ENCODE peak calls at places on chromosomes 11 and 22, in eight cellular contexts. One of them, this sample, is unnamed.

GRCh38 chr22:22513619-22514018 is 5.1 kb upstream of the ZNF280B start:
- DNase-seq in breast epithelium: no peak
- DNase-seq in sigmoid colon: no peak
- DNase-seq in SK-N-SH: no peak
- DNase-seq in stomach: no peak
- DNase-seq in transverse colon: no peak
- DNase-seq in GM23338: no peak
- DNase-seq in HCT116: no peak
- DNase-seq in this sample: no peak

GRCh38 chr11:85988780-85989179 is 80.1 kb downstream of the PICALM start:
- DNase-seq in HCT116: no peak
- DNase-seq in SK-N-SH: no peak
- DNase-seq in transverse colon: no peak
- DNase-seq in GM23338: no peak
- DNase-seq in stomach: no peak
- DNase-seq in breast epithelium: no peak
- DNase-seq in sigmoid colon: no peak
- DNase-seq in this sample: no peak

GRCh38 chr11:23997356-23997755 is 499.5 kb upstream of the LUZP2 start:
- DNase-seq in breast epithelium: no peak
- DNase-seq in transverse colon: no peak
- DNase-seq in GM23338: no peak
- DNase-seq in stomach: no peak
- DNase-seq in HCT116: no peak
- DNase-seq in SK-N-SH: no peak
- DNase-seq in sigmoid colon: no peak
- DNase-seq in this sample: no peak

GRCh38 chr11:73585834-73586575 is 11.9 kb downstream of the FAM168A start:
- DNase-seq in transverse colon: no peak
- DNase-seq in SK-N-SH: no peak
- DNase-seq in breast epithelium: no peak
- DNase-seq in GM23338: no peak
- DNase-seq in sigmoid colon: no peak
- DNase-seq in stomach: no peak
- DNase-seq in HCT116: no peak
- DNase-seq in this sample: no peak

GRCh38 chr11:118193910-118194566 is 17.6 kb upstream of the SCN2B start:
- DNase-seq in stomach: no peak
- DNase-seq in SK-N-SH: no peak
- DNase-seq in sigmoid colon: no peak
- DNase-seq in transverse colon: no peak
- DNase-seq in breast epithelium: no peak
- DNase-seq in GM23338: no peak
- DNase-seq in HCT116: no peak
- DNase-seq in this sample: no peak

GRCh38 chr11:13346470-13346869 is 68.9 kb downstream of the BMAL1 start:
- DNase-seq in stomach: no peak
- DNase-seq in breast epithelium: no peak
- DNase-seq in GM23338: no peak
- DNase-seq in transverse colon: no peak
- DNase-seq in HCT116: no peak
- DNase-seq in sigmoid colon: no peak
- DNase-seq in SK-N-SH: no peak
- DNase-seq in this sample: no peak

GRCh38 chr22:19396561-19396933 is 35.0 kb downstream of the HIRA start:
- DNase-seq in GM23338: no peak
- DNase-seq in breast epithelium: no peak
- DNase-seq in SK-N-SH: no peak
- DNase-seq in transverse colon: no peak
- DNase-seq in sigmoid colon: no peak
- DNase-seq in HCT116: no peak
- DNase-seq in stomach: no peak
- DNase-seq in this sample: no peak

GRCh38 chr11:9787981-9788521 is 124.2 kb downstream of the SWAP70 start:
- DNase-seq in GM23338: no peak
- DNase-seq in breast epithelium: no peak
- DNase-seq in sigmoid colon: peak
- DNase-seq in SK-N-SH: no peak
- DNase-seq in stomach: no peak
- DNase-seq in HCT116: no peak
- DNase-seq in transverse colon: peak
- DNase-seq in this sample: no peak

GRCh38 chr11:75577198-75577597 is 15.1 kb downstream of the SERPINH1 start:
- DNase-seq in transverse colon: peak
- DNase-seq in SK-N-SH: peak
- DNase-seq in HCT116: no peak
- DNase-seq in stomach: peak
- DNase-seq in GM23338: peak
- DNase-seq in breast epithelium: no peak
- DNase-seq in sigmoid colon: no peak
- DNase-seq in this sample: no peak

GRCh38 chr11:128643661-128644060 is 50.2 kb upstream of the FLI1 start:
- DNase-seq in stomach: no peak
- DNase-seq in GM23338: peak
- DNase-seq in transverse colon: no peak
- DNase-seq in SK-N-SH: no peak
- DNase-seq in breast epithelium: no peak
- DNase-seq in HCT116: no peak
- DNase-seq in sigmoid colon: no peak
- DNase-seq in this sample: no peak

GRCh38 chr22:39935622-39936021 is 24.6 kb upstream of the TMA7B start:
- DNase-seq in GM23338: no peak
- DNase-seq in sigmoid colon: no peak
- DNase-seq in breast epithelium: no peak
- DNase-seq in HCT116: no peak
- DNase-seq in stomach: no peak
- DNase-seq in SK-N-SH: no peak
- DNase-seq in transverse colon: no peak
- DNase-seq in this sample: no peak

GRCh38 chr11:70951139-70951804 is 301.1 kb downstream of the SHANK2 start:
- DNase-seq in breast epithelium: no peak
- DNase-seq in stomach: no peak
- DNase-seq in transverse colon: no peak
- DNase-seq in sigmoid colon: no peak
- DNase-seq in HCT116: no peak
- DNase-seq in GM23338: no peak
- DNase-seq in SK-N-SH: no peak
- DNase-seq in this sample: no peak

GRCh38 chr11:122102426-122102825 is 13.6 kb downstream of the BLID start:
- DNase-seq in sigmoid colon: no peak
- DNase-seq in SK-N-SH: no peak
- DNase-seq in stomach: no peak
- DNase-seq in HCT116: no peak
- DNase-seq in transverse colon: no peak
- DNase-seq in breast epithelium: no peak
- DNase-seq in GM23338: no peak
- DNase-seq in this sample: no peak

GRCh38 chr11:122099345-122100045 is 16.5 kb downstream of the BLID start:
- DNase-seq in HCT116: no peak
- DNase-seq in sigmoid colon: no peak
- DNase-seq in transverse colon: no peak
- DNase-seq in breast epithelium: no peak
- DNase-seq in stomach: no peak
- DNase-seq in GM23338: no peak
- DNase-seq in SK-N-SH: no peak
- DNase-seq in this sample: no peak

GRCh38 chr11:122101625-122102291 is 14.3 kb downstream of the BLID start:
- DNase-seq in stomach: no peak
- DNase-seq in transverse colon: peak
- DNase-seq in sigmoid colon: peak
- DNase-seq in SK-N-SH: peak
- DNase-seq in HCT116: no peak
- DNase-seq in breast epithelium: no peak
- DNase-seq in GM23338: peak
- DNase-seq in this sample: peak

GRCh38 chr11:122098223-122098980 is 17.6 kb downstream of the BLID start:
- DNase-seq in sigmoid colon: no peak
- DNase-seq in breast epithelium: no peak
- DNase-seq in transverse colon: no peak
- DNase-seq in SK-N-SH: no peak
- DNase-seq in stomach: no peak
- DNase-seq in GM23338: no peak
- DNase-seq in HCT116: no peak
- DNase-seq in this sample: no peak

DNA sequence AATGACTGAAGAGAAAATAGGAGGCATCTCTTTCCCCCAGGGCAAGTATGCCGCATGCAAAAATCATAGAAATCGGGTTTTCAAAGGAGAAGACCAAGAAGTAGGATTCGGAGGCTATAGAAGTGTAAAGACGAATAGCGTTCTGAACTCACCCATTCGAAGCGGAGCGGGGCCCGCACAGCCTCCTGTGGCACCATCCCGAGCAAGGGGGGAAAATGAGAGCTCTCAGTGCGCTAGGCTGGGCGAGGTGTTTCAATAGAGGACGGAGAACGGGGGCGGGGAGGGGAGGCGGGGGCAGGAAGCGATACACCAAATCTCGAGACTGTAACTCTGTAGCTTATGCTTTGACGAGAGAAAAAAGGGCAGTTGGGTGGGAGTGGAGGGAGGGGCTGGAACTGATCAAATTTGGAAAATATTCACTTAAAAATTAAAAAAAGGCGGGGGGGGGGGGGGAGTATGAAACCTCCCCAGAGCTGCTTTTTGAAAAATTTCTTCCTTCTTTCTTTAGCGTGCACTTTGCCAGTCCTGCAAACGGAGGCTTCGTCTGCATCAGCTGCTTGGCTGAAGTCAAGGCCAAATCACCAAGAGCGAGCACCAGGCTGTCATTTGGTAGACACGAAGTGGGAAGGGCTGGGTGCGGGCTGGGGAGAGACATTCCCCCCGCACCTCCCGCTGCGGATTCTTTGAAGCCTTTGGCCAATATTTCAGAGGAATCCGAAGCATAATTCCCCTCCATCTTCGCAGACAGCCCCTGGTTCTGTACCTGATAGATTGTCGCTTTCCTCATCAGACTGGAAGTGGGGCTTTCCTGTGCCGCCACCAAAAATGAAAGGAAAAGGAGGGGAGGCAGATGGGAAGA is 15.6 kb downstream of the BLID start:
- DNase-seq in HCT116: no peak
- DNase-seq in stomach: no peak
- DNase-seq in SK-N-SH: peak
- DNase-seq in GM23338: peak
- DNase-seq in breast epithelium: no peak
- DNase-seq in transverse colon: peak
- DNase-seq in sigmoid colon: peak
- DNase-seq in this sample: peak
- TF ChIP-seq POLR2AphosphoS5 in HCT116: peak
- TF ChIP-seq POLR2AphosphoS5 in stomach: no peak
- TF ChIP-seq POLR2AphosphoS5 in SK-N-SH: peak
- TF ChIP-seq POLR2AphosphoS5 in GM23338: no peak
- TF ChIP-seq POLR2AphosphoS5 in breast epithelium: no peak
- TF ChIP-seq POLR2AphosphoS5 in transverse colon: peak
- TF ChIP-seq POLR2AphosphoS5 in sigmoid colon: peak
- TF ChIP-seq POLR2AphosphoS5 in this sample: no peak

DNA sequence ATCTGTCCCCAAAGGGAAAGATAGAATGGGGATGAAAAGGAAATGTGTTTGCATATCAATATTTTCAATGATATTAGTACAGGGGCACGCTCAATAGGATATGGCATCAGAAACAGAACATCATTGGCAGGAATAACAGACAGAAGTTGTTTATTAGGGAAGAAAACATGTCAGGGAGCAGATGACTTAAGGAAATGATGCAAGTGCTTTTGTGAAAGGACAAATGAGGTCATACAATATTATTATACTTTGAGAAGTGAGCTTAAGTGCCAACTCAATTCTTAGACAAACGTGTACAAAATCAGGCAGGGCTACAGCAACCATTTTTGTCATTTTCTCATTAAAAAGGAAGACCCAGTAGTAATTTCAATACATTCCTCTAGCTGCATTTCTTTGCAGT is 388.4 kb downstream of the SOX6 start:
- DNase-seq in SK-N-SH: no peak
- DNase-seq in GM23338: no peak
- DNase-seq in transverse colon: no peak
- DNase-seq in stomach: no peak
- DNase-seq in sigmoid colon: no peak
- DNase-seq in breast epithelium: no peak
- DNase-seq in HCT116: no peak
- DNase-seq in this sample: no peak
- H3K27ac ChIP-seq in SK-N-SH: peak
- H3K27ac ChIP-seq in GM23338: no peak
- H3K27ac ChIP-seq in transverse colon: peak
- H3K27ac ChIP-seq in stomach: peak
- H3K27ac ChIP-seq in sigmoid colon: peak
- H3K27ac ChIP-seq in breast epithelium: peak
- H3K27ac ChIP-seq in HCT116: no peak
- H3K27ac ChIP-seq in this sample: peak

GRCh38 chr11:134157451-134157850 is 66.3 kb downstream of the NCAPD3 start:
- DNase-seq in GM23338: no peak
- DNase-seq in SK-N-SH: no peak
- DNase-seq in breast epithelium: no peak
- DNase-seq in transverse colon: no peak
- DNase-seq in HCT116: no peak
- DNase-seq in sigmoid colon: no peak
- DNase-seq in stomach: no peak
- DNase-seq in this sample: no peak
- TF ChIP-seq POLR2AphosphoS5 in GM23338: no peak
- TF ChIP-seq POLR2AphosphoS5 in SK-N-SH: no peak
- TF ChIP-seq POLR2AphosphoS5 in breast epithelium: no peak
- TF ChIP-seq POLR2AphosphoS5 in transverse colon: no peak
- TF ChIP-seq POLR2AphosphoS5 in HCT116: no peak
- TF ChIP-seq POLR2AphosphoS5 in sigmoid colon: no peak
- TF ChIP-seq POLR2AphosphoS5 in stomach: no peak
- TF ChIP-seq POLR2AphosphoS5 in this sample: no peak

DNA sequence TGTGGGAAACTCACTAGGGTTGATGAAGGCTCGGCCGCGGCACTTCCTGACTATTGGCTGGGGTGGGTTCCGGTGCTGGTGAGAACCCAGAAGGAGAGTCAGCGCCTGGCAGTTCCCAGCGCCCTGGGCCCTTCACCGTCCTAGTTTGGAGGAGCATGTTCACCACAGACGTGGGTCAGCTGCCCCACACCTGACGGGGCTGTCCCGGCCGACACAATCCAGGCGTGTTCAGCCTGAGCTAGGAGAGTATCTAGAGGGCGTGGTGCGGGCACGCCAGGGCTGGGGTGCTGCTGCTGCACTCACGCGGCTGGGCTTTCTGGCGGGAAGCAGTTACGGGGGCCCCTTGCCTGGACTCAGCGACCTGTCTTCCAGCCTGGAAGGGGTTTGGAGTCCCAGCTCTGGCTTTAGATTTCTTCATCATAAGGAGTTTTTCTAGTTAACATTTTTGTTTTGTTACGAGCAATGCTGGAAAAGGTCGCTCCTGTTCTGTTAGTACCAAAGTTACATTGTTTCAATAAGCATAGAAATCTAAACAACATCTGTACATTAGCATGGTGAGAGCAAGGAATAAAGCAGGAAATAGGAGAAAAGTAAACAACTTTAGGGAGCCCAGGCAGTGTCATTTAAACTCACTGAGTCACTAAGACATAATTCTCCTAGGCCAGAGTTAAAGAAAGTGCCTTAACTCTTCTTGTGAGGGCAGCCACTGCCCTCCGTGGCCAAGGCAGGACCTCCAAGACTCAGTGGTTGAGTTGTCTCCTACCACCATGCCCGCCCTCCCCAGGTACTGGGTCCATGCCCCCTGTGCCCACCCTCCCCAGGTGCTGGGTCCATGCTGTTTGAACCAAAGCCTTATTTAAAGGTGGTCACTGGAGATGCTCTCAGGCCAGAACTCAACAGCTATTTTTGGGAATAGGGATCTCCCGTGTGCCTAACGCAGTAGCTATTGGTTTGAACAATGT is 12.1 kb upstream of the ADORA2A start:
- DNase-seq in SK-N-SH: peak
- DNase-seq in GM23338: no peak
- DNase-seq in breast epithelium: no peak
- DNase-seq in HCT116: no peak
- DNase-seq in sigmoid colon: peak
- DNase-seq in stomach: no peak
- DNase-seq in transverse colon: no peak
- DNase-seq in this sample: no peak
- H3K27ac ChIP-seq in SK-N-SH: no peak
- H3K27ac ChIP-seq in GM23338: no peak
- H3K27ac ChIP-seq in breast epithelium: no peak
- H3K27ac ChIP-seq in HCT116: no peak
- H3K27ac ChIP-seq in sigmoid colon: no peak
- H3K27ac ChIP-seq in stomach: no peak
- H3K27ac ChIP-seq in transverse colon: no peak
- H3K27ac ChIP-seq in this sample: peak

This sample was measured in upper lobe of left lung.